ENCODE peak calls at places on chromosomes 3 and 15, in five cellular contexts. T, M, F, O and W are unnamed samples.

GRCh38 chr15:57436961-57437360 is 60.7 kb downstream of the CGNL1 start:
- DNase-seq in T (no peak), M (no peak), F (no peak), O (no peak), W (peak; percentile 41)

GRCh38 chr15:32872606-32873291 is 154.9 kb downstream of the GREM1 start:
- DNase-seq in T (no peak), M (peak; percentile 31), F (no peak), O (peak; percentile 74), W (peak; percentile 76)

GRCh38 chr3:66104535-66104934 is 65.8 kb upstream of the MAGI1 start:
- DNase-seq in T (no peak), M (no peak), F (no peak), O (no peak), W (no peak)

GRCh38 chr15:39250001-39250400 is 330.9 kb upstream of the THBS1 start:
- DNase-seq in T (no peak), M (no peak), F (no peak), O (no peak), W (no peak)

GRCh38 chr3:155217591-155217990 is 75.9 kb downstream of the STRIT1 start:
- DNase-seq in T (no peak), M (no peak), F (no peak), O (no peak), W (no peak)

GRCh38 chr3:185448107-185448506 is 50.7 kb downstream of the TMEM41A start:
- DNase-seq in T (no peak), M (no peak), F (no peak), O (no peak), W (no peak)

GRCh38 chr3:45181496-45181895 is 35.3 kb upstream of the CDCP1 start:
- DNase-seq in T (no peak), M (no peak), F (no peak), O (no peak), W (no peak)

GRCh38 chr3:17401912-17402311 is 340.5 kb downstream of the TBC1D5 start:
- DNase-seq in T (no peak), M (no peak), F (no peak), O (no peak), W (no peak)

GRCh38 chr3:194204036-194204792 is 68.3 kb downstream of the HES1 start:
- DNase-seq in T (peak; percentile 80), M (no peak), F (no peak), O (no peak), W (no peak)

GRCh38 chr3:190384241-190384863 is 3.6 kb upstream of the CLDN16 start:
- DNase-seq in T (no peak), M (peak; percentile 76), F (no peak), O (no peak), W (peak; percentile 13)

GRCh38 chr3:30770387-30770786 is 124.1 kb downstream of the GADL1 start:
- DNase-seq in T (no peak), M (no peak), F (no peak), O (no peak), W (peak; percentile 87)

GRCh38 chr3:64880926-64881325 is 193.1 kb upstream of the ADAMTS9 start:
- DNase-seq in T (no peak), M (no peak), F (no peak), O (no peak), W (no peak)

GRCh38 chr3:191869738-191870418 is 408.9 kb downstream of the PYDC2 start:
- DNase-seq in T (no peak), M (no peak), F (no peak), O (no peak), W (no peak)

GRCh38 chr3:160968731-160969130 is 136.4 kb downstream of the B3GALNT1 start:
- DNase-seq in T (no peak), M (no peak), F (no peak), O (no peak), W (no peak)

GRCh38 chr3:178966299-178967183 is 105.1 kb downstream of the ZMAT3 start:
- DNase-seq in T (peak; percentile 3), M (peak; percentile 65), F (no peak), O (no peak), W (peak; percentile 8)

GRCh38 chr3:188049890-188050530 is 103.9 kb upstream of the LPP start:
- DNase-seq in T (no peak), M (peak; percentile 54), F (no peak), O (no peak), W (no peak)

GRCh38 chr3:181700168-181701087 is 11.3 kb upstream of the SOX2 start:
- DNase-seq in T (peak; percentile 75), M (peak; percentile 89), F (no peak), O (peak; percentile 43), W (peak; percentile 59)

GRCh38 chr3:62587579-62588031 is 214.3 kb upstream of the FEZF2 start:
- DNase-seq in T (no peak), M (no peak), F (no peak), O (no peak), W (peak; percentile 67)

GRCh38 chr3:126102530-126102951 is 18.6 kb upstream of the SLC41A3 start:
- DNase-seq in T (no peak), M (no peak), F (no peak), O (no peak), W (peak; percentile 89)

GRCh38 chr3:106183762-106184391 is 315.1 kb upstream of the CBLB start:
- DNase-seq in T (no peak), M (no peak), F (no peak), O (no peak), W (peak; percentile 13)

GRCh38 chr3:16370872-16371740 is 106.1 kb downstream of the OXNAD1 start:
- DNase-seq in T (no peak), M (peak; percentile 92), F (no peak), O (peak; percentile 41), W (no peak)

GRCh38 chr3:171556574-171557145 is 96.5 kb upstream of the TNIK start:
- DNase-seq in T (no peak), M (no peak), F (no peak), O (no peak), W (no peak)

GRCh38 chr15:29170496-29170895 is 99.1 kb downstream of the NSMCE3 start:
- DNase-seq in T (no peak), M (no peak), F (no peak), O (no peak), W (no peak)

GRCh38 chr15:90413411-90414379 is 25.7 kb downstream of the IQGAP1 start:
- DNase-seq in T (no peak), M (no peak), F (no peak), O (no peak), W (peak; percentile 28)

GRCh38 chr3:4983739-4984510 is 4.7 kb downstream of the BHLHE40 start:
- DNase-seq in T (no peak), M (no peak), F (no peak), O (peak; percentile 55), W (peak; percentile 72)

GRCh38 chr3:184479426-184480126 is 82.0 kb upstream of the EPHB3 start:
- DNase-seq in T (no peak), M (no peak), F (no peak), O (no peak), W (no peak)

GRCh38 chr3:158352551-158352950 is 218.4 kb upstream of the MLF1 start:
- DNase-seq in T (no peak), M (no peak), F (no peak), O (no peak), W (no peak)

GRCh38 chr3:73446467-73447110 is 178.2 kb downstream of the PDZRN3 start:
- DNase-seq in T (no peak), M (no peak), F (no peak), O (no peak), W (no peak)

GRCh38 chr3:74531491-74531890 is 83.0 kb downstream of the CNTN3 start:
- DNase-seq in T (no peak), M (no peak), F (no peak), O (no peak), W (no peak)

GRCh38 chr3:72800869-72801268 is 47.4 kb downstream of the SHQ1 start:
- DNase-seq in T (no peak), M (no peak), F (no peak), O (no peak), W (no peak)

DNA sequence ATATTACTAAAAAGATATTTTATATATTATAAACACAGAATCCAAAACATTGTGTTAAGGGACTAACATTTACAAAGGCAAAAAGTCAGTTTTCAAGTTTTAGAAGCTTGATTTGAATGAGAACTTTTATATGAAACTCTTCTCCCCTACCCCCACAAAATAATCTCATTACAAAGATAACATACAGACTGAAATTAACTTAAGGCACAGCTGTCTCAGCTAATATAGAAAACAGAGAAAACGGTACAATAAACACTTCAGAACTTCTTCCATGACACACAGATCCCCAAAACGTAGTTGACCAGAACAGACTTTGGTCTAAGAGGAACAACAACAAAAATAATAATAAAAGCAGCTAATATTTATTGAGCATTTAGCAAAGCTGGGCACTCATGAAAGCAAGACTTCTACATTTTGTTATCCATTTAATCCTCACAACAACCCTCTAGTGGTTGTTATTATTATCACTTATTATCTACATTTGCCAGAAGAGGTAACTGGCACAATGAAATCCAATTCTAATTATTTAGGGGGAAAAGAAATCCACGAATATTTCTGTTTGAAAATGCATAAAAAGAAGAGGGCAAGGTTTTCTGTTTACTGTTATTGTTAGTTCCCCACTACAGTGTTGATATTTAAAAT is 68.1 kb downstream of the PFN2 start:
- DNase-seq in T (no peak), M (peak; percentile 61), F (no peak), O (no peak), W (no peak)
- H3K4me3 ChIP-seq in T (no peak overlapping the region), M (no peak overlapping the region), F (no peak overlapping the region), O (no peak overlapping the region), W (no peak overlapping the region)

GRCh38 chr15:66294157-66294931 is 976 bp downstream of the DIS3L start:
- DNase-seq in T (no peak), M (peak; percentile 84), F (no peak), O (peak; percentile 16), W (peak; percentile 79)
- H3K27me3 ChIP-seq in T (no peaks in the 10 kb centered on the region), M (no peaks in the 10 kb centered on the region), F (no peaks in the 10 kb centered on the region), O (no peaks in the 10 kb centered on the region), W (no peaks in the 10 kb centered on the region)

GRCh38 chr3:11370134-11370533 is 97.9 kb downstream of the ATG7 start:
- DNase-seq in T (no peak), M (no peak), F (no peak), O (no peak), W (no peak)

GRCh38 chr3:11373645-11374044 is 101.4 kb downstream of the ATG7 start:
- DNase-seq in T (no peak), M (peak; percentile 54), F (no peak), O (no peak), W (no peak)

GRCh38 chr3:11371758-11372157 is 99.6 kb downstream of the ATG7 start:
- DNase-seq in T (no peak), M (no peak), F (no peak), O (no peak), W (no peak)

GRCh38 chr3:11373235-11373634 is 101.0 kb downstream of the ATG7 start:
- DNase-seq in T (no peak), M (peak; percentile 54), F (no peak), O (no peak), W (no peak)

GRCh38 chr3:11370961-11371360 is 98.8 kb downstream of the ATG7 start:
- DNase-seq in T (no peak), M (no peak), F (no peak), O (no peak), W (no peak)
- H3K4me3 ChIP-seq in T (no peak overlapping the region), M (no peak overlapping the region), F (no peak overlapping the region), O (no peak overlapping the region), W (no peak overlapping the region)

DNA sequence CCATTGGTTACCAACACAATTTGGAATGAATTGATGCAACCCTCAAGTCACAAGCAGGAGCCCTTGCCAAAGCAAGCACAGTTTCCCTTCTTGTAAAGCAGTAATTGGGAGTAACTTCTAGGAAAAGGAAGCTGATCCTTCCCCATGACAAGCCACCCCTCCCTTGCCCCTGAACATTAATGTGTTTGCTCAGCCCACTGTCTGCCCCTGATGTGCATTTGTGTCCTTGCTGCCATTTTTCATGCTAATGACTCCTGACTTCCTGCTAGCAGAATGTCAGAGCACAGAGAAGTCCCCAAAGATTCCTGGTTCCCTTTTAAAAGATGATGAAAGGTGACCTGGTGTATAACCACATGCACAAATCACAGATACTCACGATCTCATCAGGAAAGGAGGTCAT is 44.2 kb upstream of the WNT5A start:
- DNase-seq in T (no peak), M (no peak), F (no peak), O (no peak), W (no peak)
- H3K27me3 ChIP-seq in T (no peaks in the 10 kb centered on the region), M (no peaks in the 10 kb centered on the region), F (no peaks in the 10 kb centered on the region), O (no peaks in the 10 kb centered on the region), W (no peaks in the 10 kb centered on the region)